ENCODE peak calls at places on chromosomes 12 and 14, in ten cellular contexts. A is left ventricle myocardium inferior, B is GM12865, S is breast epithelium, C is dorsolateral prefrontal cortex, Q is right atrium auricular region, J is gastrocnemius medialis, R is fibroblast of pulmonary artery, P is AG10803, E is progenitor cell of endocrine pancreas. K is an unnamed sample.

GRCh38 chr12:2959508-2960431 is 573 bp downstream of the TEAD4 start:
- DNase-seq in A (peak), B (peak), S (no peak), C (peak), Q (no peak), J (peak), R (peak), P (peak), E (peak), K (peak)

GRCh38 chr14:45362505-45362904 is 109.5 kb upstream of the MIS18BP1 start:
- DNase-seq in A (no peak), B (no peak), S (no peak), C (no peak), Q (no peak), J (no peak), R (no peak), P (no peak), E (no peak), K (no peak)

GRCh38 chr14:73712071-73712506 is 2.1 kb downstream of the PNMA1 start:
- DNase-seq in A (no peak), B (no peak), S (no peak), C (no peak), Q (no peak), J (no peak), R (no peak), P (no peak), E (no peak), K (no peak)

GRCh38 chr12:99960312-99960711 is 24.4 kb downstream of the ANKS1B start:
- DNase-seq in A (no peak), B (no peak), S (no peak), C (no peak), Q (no peak), J (no peak), R (peak), P (no peak), E (no peak), K (no peak)

GRCh38 chr14:71586131-71586893 is 345.9 kb upstream of the RGS6 start:
- DNase-seq in A (no peak), B (no peak), S (peak), C (peak), Q (peak), J (no peak), R (peak), P (peak), E (no peak), K (no peak)

GRCh38 chr12:46711756-46712155 is 114.0 kb downstream of the SLC38A4 start:
- DNase-seq in A (no peak), B (no peak), S (no peak), C (no peak), Q (no peak), J (no peak), R (no peak), P (peak), E (no peak), K (no peak)

GRCh38 chr12:102281231-102281630 is 83.6 kb upstream of the PMCH start:
- DNase-seq in A (no peak), B (no peak), S (no peak), C (no peak), Q (no peak), J (no peak), R (no peak), P (no peak), E (no peak), K (no peak)

GRCh38 chr12:69733638-69734037 is 5.0 kb upstream of the RAB3IP start:
- DNase-seq in A (no peak), B (no peak), S (no peak), C (no peak), Q (no peak), J (no peak), R (no peak), P (no peak), E (no peak), K (no peak)

GRCh38 chr12:559907-560455 is 100.2 kb downstream of the B4GALNT3 start:
- DNase-seq in A (no peak), B (no peak), S (no peak), C (no peak), Q (no peak), J (no peak), R (no peak), P (no peak), E (no peak), K (no peak)

GRCh38 chr12:2997989-2998670 is 38.9 kb downstream of the TEAD4 start:
- DNase-seq in A (no peak), B (no peak), S (no peak), C (no peak), Q (no peak), J (no peak), R (no peak), P (peak), E (no peak), K (no peak)

GRCh38 chr14:65993103-65993502 is 493.1 kb upstream of the CCDC196 start:
- DNase-seq in A (no peak), B (no peak), S (no peak), C (no peak), Q (no peak), J (no peak), R (no peak), P (no peak), E (no peak), K (no peak)

GRCh38 chr12:91967590-91967989 is 178.1 kb downstream of the BTG1 start:
- DNase-seq in A (no peak), B (no peak), S (no peak), C (no peak), Q (no peak), J (no peak), R (no peak), P (no peak), E (no peak), K (no peak)

GRCh38 chr12:108745641-108746040 is 14.3 kb upstream of the CORO1C start:
- DNase-seq in A (no peak), B (no peak), S (no peak), C (no peak), Q (no peak), J (no peak), R (no peak), P (no peak), E (no peak), K (no peak)

GRCh38 chr14:73491977-73492552 is 1.3 kb downstream of the RIOX1 start:
- DNase-seq in A (no peak), B (no peak), S (no peak), C (no peak), Q (no peak), J (no peak), R (no peak), P (no peak), E (no peak), K (no peak)

GRCh38 chr14:105214324-105214915 is 33.3 kb upstream of the NUDT14 start:
- DNase-seq in A (no peak), B (no peak), S (no peak), C (no peak), Q (no peak), J (no peak), R (no peak), P (no peak), E (no peak), K (no peak)

GRCh38 chr12:125742413-125742812 is 677.2 kb downstream of the AACS start:
- DNase-seq in A (no peak), B (no peak), S (no peak), C (peak), Q (no peak), J (no peak), R (no peak), P (no peak), E (no peak), K (no peak)

GRCh38 chr12:31325524-31325875 is 450 bp downstream of the SINHCAF start:
- DNase-seq in A (no peak), B (peak), S (no peak), C (no peak), Q (no peak), J (no peak), R (no peak), P (no peak), E (no peak), K (peak)

GRCh38 chr12:87413784-87414183 is 615.4 kb downstream of the C12orf50 start:
- DNase-seq in A (no peak), B (no peak), S (no peak), C (no peak), Q (no peak), J (no peak), R (peak), P (peak), E (no peak), K (no peak)

GRCh38 chr12:113135178-113136127 is at the start of gene RASAL1:
- DNase-seq in A (no peak), B (peak), S (peak), C (peak), Q (no peak), J (no peak), R (no peak), P (no peak), E (peak), K (no peak)

GRCh38 chr12:6363010-6363329 is 12.4 kb downstream of the SCNN1A start:
- DNase-seq in A (no peak), B (no peak), S (no peak), C (no peak), Q (no peak), J (no peak), R (no peak), P (no peak), E (no peak), K (no peak)

GRCh38 chr12:51437471-51437870 is 12.8 kb downstream of the SLC4A8 start:
- DNase-seq in A (no peak), B (no peak), S (no peak), C (no peak), Q (no peak), J (no peak), R (no peak), P (no peak), E (no peak), K (no peak)

GRCh38 chr14:22491683-22492483 is 97.1 kb downstream of the DAD1 start:
- DNase-seq in A (no peak), B (peak), S (no peak), C (no peak), Q (no peak), J (no peak), R (no peak), P (no peak), E (no peak), K (no peak)

GRCh38 chr12:130008241-130008640 is 104.4 kb upstream of the TMEM132D start:
- DNase-seq in A (no peak), B (no peak), S (no peak), C (no peak), Q (no peak), J (no peak), R (no peak), P (no peak), E (no peak), K (no peak)
- TF ChIP-seq CTCF in A (no peak), B (no peak), S (no peak), C (no peak), Q (no peak), J (no peak), R (no peak), P (no peak), E (no peak), K (no peak)

GRCh38 chr14:49401373-49401772 is 184.8 kb downstream of the RPS29 start:
- DNase-seq in A (no peak), B (no peak), S (no peak), C (no peak), Q (no peak), J (no peak), R (no peak), P (no peak), E (no peak), K (no peak)
- TF ChIP-seq CTCF in A (no peak), B (no peak), S (no peak), C (no peak), Q (no peak), J (no peak), R (no peak), P (no peak), E (no peak), K (no peak)

DNA sequence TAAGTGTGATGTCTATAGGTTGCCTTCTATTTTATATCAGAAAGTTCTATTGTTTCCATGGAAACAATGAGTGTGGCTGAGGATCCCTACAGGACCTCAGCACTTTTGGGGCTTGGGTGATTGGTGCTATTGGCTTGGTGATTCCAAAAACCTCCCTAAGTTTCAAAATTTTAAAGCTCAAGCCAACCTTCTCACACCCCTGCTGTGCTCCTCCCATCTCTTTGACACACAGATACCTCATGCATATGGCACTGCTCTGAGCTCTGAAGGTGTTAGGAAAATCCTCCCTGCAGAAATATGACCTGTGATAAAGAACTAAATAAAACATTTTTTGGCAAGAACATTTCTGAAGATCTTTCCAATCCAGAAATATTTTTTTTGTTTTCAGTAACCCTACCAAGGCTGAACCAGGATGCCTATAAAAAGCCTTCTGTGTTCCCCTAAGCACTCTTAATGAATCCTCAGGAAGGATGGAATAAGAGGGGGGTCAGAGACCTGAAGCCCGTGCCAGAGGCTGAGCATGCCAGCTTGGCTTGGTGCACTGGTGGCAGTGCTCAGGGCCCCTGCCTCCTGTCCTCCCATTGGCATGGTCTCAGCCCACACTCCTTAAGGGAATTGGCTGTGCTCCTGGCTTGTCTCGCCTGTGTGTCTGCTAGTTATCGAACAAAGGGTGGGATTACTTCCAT is 132.5 kb upstream of the EEA1 start:
- DNase-seq in A (peak), B (no peak), S (no peak), C (peak), Q (no peak), J (no peak), R (no peak), P (no peak), E (no peak), K (no peak)
- TF ChIP-seq CTCF in A (no peak), B (no peak), S (no peak), C (no peak), Q (no peak), J (no peak), R (no peak), P (no peak), E (no peak), K (no peak)

GRCh38 chr12:50162225-50162624 is 4.9 kb downstream of the CERS5 start:
- DNase-seq in A (no peak), B (no peak), S (no peak), C (no peak), Q (no peak), J (no peak), R (peak), P (no peak), E (no peak), K (no peak)

GRCh38 chr12:50166776-50167025 is 468 bp downstream of the CERS5 start:
- DNase-seq in A (peak), B (peak), S (no peak), C (no peak), Q (peak), J (no peak), R (no peak), P (no peak), E (no peak), K (no peak)

GRCh38 chr12:50164963-50165362 is 2.2 kb downstream of the CERS5 start:
- DNase-seq in A (no peak), B (no peak), S (no peak), C (no peak), Q (no peak), J (no peak), R (no peak), P (no peak), E (no peak), K (no peak)

GRCh38 chr12:50167026-50167742 is at the start of gene CERS5:
- DNase-seq in A (peak), B (peak), S (peak), C (peak), Q (peak), J (peak), R (peak), P (peak), E (peak), K (peak)
- TF ChIP-seq CTCF in A (peak), B (no peak), S (peak), C (peak), Q (no peak), J (peak), R (no peak), P (no peak), E (peak), K (peak)

DNA sequence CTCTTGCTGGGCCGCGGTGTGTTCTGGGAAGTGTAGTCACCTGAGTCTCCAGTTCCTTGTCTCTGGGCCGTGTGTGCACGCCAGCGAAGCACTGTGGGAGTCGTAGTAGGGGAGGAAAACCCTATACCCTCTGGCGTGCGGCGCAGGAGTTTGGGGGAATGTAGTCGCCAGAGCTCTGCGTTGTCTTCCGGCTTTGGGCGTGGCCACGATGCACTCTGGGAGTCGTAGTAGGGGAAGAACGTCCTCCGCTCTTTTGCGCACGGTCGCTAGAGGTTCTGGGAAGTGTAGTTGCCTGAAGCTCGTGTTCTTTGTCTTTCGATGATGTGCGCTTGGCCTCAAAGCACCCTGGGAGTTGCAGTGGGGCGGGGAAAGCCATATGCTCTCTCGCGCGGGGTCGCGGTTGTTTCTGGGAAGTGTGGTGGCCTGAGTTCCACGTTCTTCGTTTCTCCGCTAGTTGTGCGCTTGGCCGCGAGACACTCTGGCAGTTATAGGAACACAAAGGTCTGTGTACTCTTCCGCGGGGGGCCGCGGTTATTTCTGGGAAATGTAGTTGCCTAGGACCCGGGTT is 588 bp upstream of the ZNF140 start:
- DNase-seq in A (peak), B (peak), S (peak), C (peak), Q (peak), J (peak), R (peak), P (peak), E (peak), K (peak)
- TF ChIP-seq CTCF in A (no peak), B (peak), S (no peak), C (no peak), Q (no peak), J (no peak), R (peak), P (peak), E (no peak), K (no peak)

K was measured in osteocyte.